ENCODE peak calls at places on chromosomes 11 and 22, in four cellular contexts. V is K562, D is A549, C is HepG2. U is an unnamed sample.

GRCh38 chr11:60910711-60911366 is 3.1 kb upstream of the TMEM109 start:
- DNase-seq in V (no peak), D (no peak), C (no peak), U (no peak)

GRCh38 chr22:27842236-27842993 is 40.9 kb upstream of the MN1 start:
- DNase-seq in V (no peak), D (no peak), C (no peak), U (no peak)

GRCh38 chr11:7595016-7595869 is 78.1 kb downstream of the CYB5R2 start:
- DNase-seq in V (no peak), D (no peak), C (no peak), U (no peak)

GRCh38 chr11:71446942-71447688 is 1.1 kb downstream of the DHCR7 start:
- DNase-seq in V (no peak), D (no peak), C (peak), U (no peak)

GRCh38 chr11:123973816-123974215 is 3.8 kb downstream of the OR10S1 start:
- DNase-seq in V (no peak), D (no peak), C (no peak), U (no peak)

GRCh38 chr11:70225629-70226582 is 22.8 kb downstream of the FADD start:
- DNase-seq in V (no peak), D (no peak), C (no peak), U (no peak)

GRCh38 chr11:120793806-120794479 is 230.0 kb upstream of the TBCEL start:
- DNase-seq in V (no peak), D (no peak), C (no peak), U (no peak)

GRCh38 chr22:17562906-17563870 is at the start of gene SLC25A18:
- DNase-seq in V (peak), D (no peak), C (peak), U (no peak)

GRCh38 chr11:78290293-78291176 is 101.8 kb downstream of the USP35 start:
- DNase-seq in V (peak), D (no peak), C (peak), U (no peak)

GRCh38 chr22:37931893-37932389 is 21.5 kb downstream of the C22orf23 start:
- DNase-seq in V (no peak), D (no peak), C (no peak), U (no peak)

GRCh38 chr22:37571258-37571991 is 8.5 kb downstream of the LGALS2 start:
- DNase-seq in V (no peak), D (peak), C (no peak), U (no peak)

GRCh38 chr11:129048911-129049310 is 106.2 kb upstream of the TP53AIP1 start:
- DNase-seq in V (no peak), D (no peak), C (no peak), U (no peak)

GRCh38 chr11:75938543-75938942 is 123.5 kb downstream of the UVRAG start:
- DNase-seq in V (no peak), D (no peak), C (no peak), U (no peak)

GRCh38 chr22:19105867-19106802 is 16.1 kb downstream of the DGCR2 start:
- DNase-seq in V (peak), D (peak), C (no peak), U (no peak)

GRCh38 chr11:23727821-23728220 is 769.0 kb upstream of the LUZP2 start:
- DNase-seq in V (no peak), D (no peak), C (no peak), U (no peak)

GRCh38 chr11:105799728-105800462 is 190.0 kb downstream of the GRIA4 start:
- DNase-seq in V (no peak), D (no peak), C (no peak), U (no peak)

GRCh38 chr11:119919656-119920055 is 190.7 kb upstream of the NECTIN1 start:
- DNase-seq in V (no peak), D (no peak), C (no peak), U (no peak)

GRCh38 chr11:75668508-75669297 is at the start of gene MAP6:
- DNase-seq in V (peak), D (peak), C (no peak), U (no peak)

GRCh38 chr11:63667993-63668392 is 3.2 kb downstream of the ATL3 start:
- DNase-seq in V (no peak), D (peak), C (no peak), U (no peak)
- TF ChIP-seq CHD4 in V (no peak), D (no peak), C (no peak), U (no peak)

GRCh38 chr11:132402056-132402684 is 1031.8 kb downstream of the NTM start:
- DNase-seq in V (peak), D (no peak), C (no peak), U (peak)
- TF ChIP-seq CHD4 in V (no peak), D (no peak), C (no peak), U (no peak)

GRCh38 chr22:30014244-30014643 is 66.0 kb upstream of the HORMAD2 start:
- DNase-seq in V (peak), D (no peak), C (no peak), U (no peak)

GRCh38 chr22:30010789-30011405 is 69.4 kb upstream of the HORMAD2 start:
- DNase-seq in V (no peak), D (no peak), C (no peak), U (no peak)

GRCh38 chr22:30015846-30016245 is 64.4 kb upstream of the HORMAD2 start:
- DNase-seq in V (no peak), D (no peak), C (no peak), U (no peak)

GRCh38 chr22:30015229-30015797 is 65.0 kb upstream of the HORMAD2 start:
- DNase-seq in V (no peak), D (no peak), C (no peak), U (no peak)

GRCh38 chr22:30013201-30013600 is 67.1 kb upstream of the HORMAD2 start:
- DNase-seq in V (no peak), D (no peak), C (no peak), U (no peak)
- TF ChIP-seq CHD4 in V (no peak), D (no peak), C (no peak), U (no peak)

DNA sequence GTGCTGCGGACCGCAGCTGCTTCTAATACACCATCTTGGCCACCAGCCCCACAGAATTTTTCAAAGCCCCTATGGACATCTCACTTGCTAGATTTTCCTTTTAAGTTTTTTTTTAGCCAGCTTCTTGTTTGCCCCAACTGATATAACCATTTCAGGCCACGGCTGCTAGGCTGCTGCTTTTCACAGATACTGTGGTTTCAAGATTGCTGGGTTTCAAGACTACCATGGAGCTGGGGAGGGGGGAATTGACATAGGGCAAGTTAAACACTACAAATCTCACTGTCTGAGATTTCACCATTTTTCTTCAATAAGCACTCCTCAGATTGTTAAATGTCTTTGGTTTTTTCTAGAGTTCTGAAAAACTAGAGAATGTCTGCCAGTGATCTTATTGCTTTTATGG is 13.5 kb upstream of the DEPDC7 start:
- DNase-seq in V (no peak), D (no peak), C (no peak), U (no peak)
- TF ChIP-seq CHD4 in V (no peak), D (no peak), C (no peak), U (no peak)

GRCh38 chr11:122796128-122796717 is 42.1 kb upstream of the CRTAM start:
- DNase-seq in V (peak), D (peak), C (peak), U (no peak)
- TF ChIP-seq CHD4 in V (no peak), D (no peak), C (no peak), U (no peak)

GRCh38 chr22:36469094-36469710 is 12.2 kb downstream of the TXN2 start:
- DNase-seq in V (no peak), D (no peak), C (no peak), U (no peak)

GRCh38 chr22:36466258-36466657 is 15.2 kb downstream of the TXN2 start:
- DNase-seq in V (no peak), D (no peak), C (no peak), U (no peak)

GRCh38 chr22:36467042-36467810 is 14.2 kb downstream of the TXN2 start:
- DNase-seq in V (no peak), D (no peak), C (no peak), U (no peak)

GRCh38 chr22:36470162-36470993 is 11.1 kb downstream of the TXN2 start:
- DNase-seq in V (peak), D (peak), C (peak), U (no peak)

DNA sequence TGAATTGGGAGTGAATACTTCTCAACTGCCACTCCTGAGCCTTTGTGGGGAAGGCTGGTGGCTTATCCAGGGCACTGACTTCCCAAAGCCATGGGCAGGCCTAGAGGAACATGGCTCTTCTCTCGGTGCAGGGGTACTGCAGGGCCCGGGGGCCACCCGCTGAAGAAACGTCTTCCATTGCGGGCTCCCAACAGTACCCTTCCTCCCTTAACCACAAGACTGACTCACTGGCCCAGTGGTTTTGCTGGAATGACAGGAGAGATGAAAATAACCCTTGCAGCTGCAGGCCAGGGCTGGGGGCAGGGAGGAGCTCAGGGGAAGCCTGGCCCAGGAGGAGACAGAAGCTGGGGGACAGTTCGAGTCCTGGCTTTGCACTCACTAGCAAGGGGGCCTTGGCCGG is 13.5 kb downstream of the TXN2 start:
- DNase-seq in V (peak), D (peak), C (no peak), U (no peak)
- TF ChIP-seq CHD4 in V (no peak), D (no peak), C (no peak), U (no peak)

GRCh38 chr22:44191036-44191454 is 10.3 kb downstream of the PARVG start:
- DNase-seq in V (no peak), D (no peak), C (no peak), U (no peak)

GRCh38 chr22:44190381-44190976 is 9.8 kb downstream of the PARVG start:
- DNase-seq in V (no peak), D (no peak), C (no peak), U (no peak)

GRCh38 chr22:44187652-44188230 is 7.0 kb downstream of the PARVG start:
- DNase-seq in V (no peak), D (no peak), C (no peak), U (no peak)

GRCh38 chr22:44188316-44188715 is 7.6 kb downstream of the PARVG start:
- DNase-seq in V (no peak), D (no peak), C (no peak), U (no peak)

DNA sequence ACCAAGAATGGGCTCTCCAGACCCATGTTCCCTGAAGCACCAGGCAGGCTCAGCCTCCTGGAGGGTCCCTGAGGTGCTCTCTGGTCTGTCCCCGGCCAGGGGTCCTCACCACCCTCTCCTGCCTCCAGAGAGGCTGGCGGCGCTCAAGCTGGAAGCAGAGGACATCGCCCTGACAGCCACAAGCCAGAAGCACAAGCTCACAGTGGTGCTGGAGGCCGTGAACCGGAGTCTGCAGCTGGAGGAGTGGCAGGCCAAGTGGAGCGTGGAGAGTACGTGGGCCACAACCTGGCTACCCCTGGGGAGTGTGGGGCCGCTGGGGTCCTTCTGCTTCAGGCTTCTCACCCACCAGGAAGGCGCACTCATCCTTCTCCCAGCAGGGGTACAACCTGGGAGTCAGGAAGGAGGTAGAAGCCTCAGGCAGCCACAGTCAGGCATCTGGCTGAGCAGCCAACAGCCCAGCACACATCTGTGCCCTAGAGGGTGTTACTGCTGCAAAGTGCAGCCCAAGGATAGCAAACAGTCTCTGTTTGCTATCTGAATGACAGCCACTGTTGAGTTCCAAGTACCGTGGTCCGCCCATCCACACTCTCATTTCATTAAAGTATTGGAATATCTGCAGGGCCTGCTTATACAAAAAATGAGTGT is 8.4 kb downstream of the PARVG start:
- DNase-seq in V (no peak), D (no peak), C (no peak), U (no peak)
- TF ChIP-seq CHD4 in V (no peak), D (no peak), C (no peak), U (no peak)

DNA sequence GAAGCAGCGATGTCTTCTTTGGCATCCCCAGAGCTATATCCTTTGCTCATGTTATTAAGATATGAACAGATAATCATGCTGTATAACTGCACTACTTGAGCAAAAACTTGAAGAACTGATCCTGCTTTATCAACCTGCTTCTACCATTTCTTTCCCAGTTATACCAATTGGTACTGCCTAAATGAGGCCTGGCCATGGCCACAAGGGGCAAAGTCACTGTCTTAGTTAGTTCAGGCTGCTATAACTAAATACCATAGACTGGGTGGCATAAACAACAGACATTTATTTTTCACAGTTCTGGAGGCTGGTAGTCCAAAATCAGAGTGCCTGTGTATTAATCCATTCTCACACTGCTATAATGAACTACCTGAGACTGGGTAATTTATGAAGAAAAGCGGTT is 37.5 kb downstream of the DEUP1 start:
- DNase-seq in V (no peak), D (no peak), C (no peak), U (no peak)
- TF ChIP-seq CHD4 in V (no peak), D (no peak), C (no peak), U (no peak)

GRCh38 chr22:48951836-48952235 is 875.8 kb downstream of the BRD1 start:
- DNase-seq in V (no peak), D (no peak), C (no peak), U (no peak)

GRCh38 chr22:48947636-48948035 is 880.0 kb downstream of the BRD1 start:
- DNase-seq in V (no peak), D (no peak), C (no peak), U (no peak)

GRCh38 chr22:48950151-48950915 is 877.3 kb downstream of the BRD1 start:
- DNase-seq in V (no peak), D (no peak), C (no peak), U (no peak)

GRCh38 chr22:48948575-48949170 is 879.0 kb downstream of the BRD1 start:
- DNase-seq in V (no peak), D (no peak), C (no peak), U (no peak)

GRCh38 chr22:48949375-48950149 is 878.1 kb downstream of the BRD1 start:
- DNase-seq in V (no peak), D (no peak), C (no peak), U (no peak)
- TF ChIP-seq CHD4 in V (no peak), D (no peak), C (no peak), U (no peak)

GRCh38 chr11:93728792-93729128 is 12.5 kb downstream of the TAF1D start:
- DNase-seq in V (no peak), D (no peak), C (no peak), U (no peak)
- TF ChIP-seq CHD4 in V (no peak), D (no peak), C (no peak), U (no peak)

U was measured in GM12878.